ENCODE peak calls at places on chromosomes 3 and 15, in nine cellular contexts. S is fibroblast of lung, F is HepG2, N is PC-3, D is IMR-90, Y is GM23248, W is neuronal stem cell, A is MM.1S, O is neural progenitor cell. Q is an unnamed sample.

GRCh38 chr3:98602078-98602678 is 8.8 kb upstream of the CPOX start:
- DNase-seq in D (peak; percentile 76), N (peak; percentile 78), W (no peak), Y (peak; percentile 78), O (peak; percentile 67), S (peak; percentile 66), A (peak; percentile 68), F (peak; percentile 53), Q (peak; percentile 48)

GRCh38 chr3:10707089-10707983 is 108.7 kb upstream of the SLC6A11 start:
- DNase-seq in O (peak; percentile 58), W (peak; percentile 30), D (no peak), F (no peak), A (no peak), S (no peak), N (no peak), Y (no peak), Q (no peak)

GRCh38 chr3:128360705-128361271 is 105.9 kb downstream of the DNAJB8 start:
- DNase-seq in N (no peak), O (no peak), W (no peak), S (peak; percentile 47), D (no peak), A (no peak), F (peak; percentile 91), Y (no peak), Q (no peak)

GRCh38 chr3:16480861-16481569 is 32.5 kb downstream of the RFTN1 start:
- DNase-seq in N (peak; percentile 16), W (peak; percentile 9), S (peak; percentile 79), Y (peak; percentile 58), F (no peak), O (peak; percentile 26), A (peak; percentile 15), D (peak; percentile 70), Q (peak; percentile 8)

GRCh38 chr15:85706779-85707518 is 87.8 kb downstream of the KLHL25 start:
- DNase-seq in O (no peak), S (peak; percentile 85), F (no peak), W (no peak), A (peak; percentile 87), Y (peak; percentile 62), D (peak; percentile 36), N (no peak), Q (no peak)

GRCh38 chr3:76938962-76939361 is 100.9 kb upstream of the ROBO2 start:
- DNase-seq in N (no peak), W (no peak), O (no peak), S (no peak), D (no peak), F (no peak), A (no peak), Y (no peak), Q (no peak)

GRCh38 chr3:35120026-35120425 is 519.3 kb upstream of the ARPP21 start:
- DNase-seq in F (no peak), D (no peak), A (no peak), O (no peak), N (no peak), Y (no peak), W (no peak), S (peak; percentile 6), Q (no peak)

GRCh38 chr3:25820372-25820771 is 30.5 kb downstream of the OXSM start:
- DNase-seq in Y (peak; percentile 97), A (peak; percentile 77), O (no peak), F (no peak), N (peak; percentile 87), S (peak; percentile 98), D (peak; percentile 99), W (no peak), Q (peak; percentile 74)

GRCh38 chr3:147153830-147154539 is 252.4 kb downstream of the ZIC4 start:
- DNase-seq in Y (no peak), A (no peak), O (no peak), S (no peak), W (no peak), D (no peak), F (no peak), N (no peak), Q (no peak)

GRCh38 chr15:60379466-60380274 is 18.1 kb downstream of the ANXA2 start:
- DNase-seq in D (peak; percentile 98), W (no peak), F (peak; percentile 99), O (peak; percentile 74), Y (peak; percentile 99), S (peak; percentile 98), N (peak; percentile 86), A (no peak), Q (peak; percentile 93)

GRCh38 chr3:177810162-177810623 is 612.9 kb upstream of the TBL1XR1 start:
- DNase-seq in W (no peak), F (peak; percentile 61), D (peak; percentile 95), A (no peak), O (no peak), N (peak; percentile 95), Y (peak; percentile 87), S (peak; percentile 83), Q (peak; percentile 92)

GRCh38 chr15:96328101-96328958 is 2.2 kb upstream of the NR2F2 start:
- DNase-seq in Y (peak; percentile 36), S (peak; percentile 67), W (no peak), D (no peak), O (no peak), N (peak; percentile 27), F (no peak), A (no peak), Q (no peak)

GRCh38 chr15:48147358-48147757 is 26.6 kb downstream of the SLC24A5 start:
- DNase-seq in D (peak; percentile 11), Y (no peak), A (no peak), N (no peak), S (peak; percentile 14), F (no peak), W (no peak), O (no peak), Q (no peak)

GRCh38 chr3:159989973-159990846 is 1.6 kb downstream of the IL12A start:
- DNase-seq in Y (no peak), W (no peak), O (no peak), F (no peak), S (no peak), D (no peak), N (no peak), A (no peak), Q (no peak)

GRCh38 chr15:93024293-93024692 is 64.7 kb downstream of the RGMA start:
- DNase-seq in S (no peak), W (no peak), N (no peak), D (no peak), Y (no peak), F (no peak), O (no peak), A (no peak), Q (no peak)

GRCh38 chr15:93024716-93025624 is 64.0 kb downstream of the RGMA start:
- DNase-seq in A (no peak), W (no peak), D (no peak), Y (no peak), O (no peak), F (no peak), S (no peak), N (no peak), Q (no peak)

GRCh38 chr15:93026359-93026758 is 62.7 kb downstream of the RGMA start:
- DNase-seq in Y (no peak), F (no peak), O (no peak), W (no peak), D (no peak), S (no peak), A (no peak), N (no peak), Q (no peak)

GRCh38 chr15:93027413-93027812 is 61.6 kb downstream of the RGMA start:
- DNase-seq in Y (peak; percentile 18), A (no peak), N (no peak), O (no peak), D (no peak), W (no peak), F (no peak), S (no peak), Q (no peak)

GRCh38 chr15:93025625-93025982 is 63.4 kb downstream of the RGMA start:
- DNase-seq in O (no peak), F (no peak), Y (no peak), A (no peak), W (no peak), N (no peak), S (no peak), D (no peak), Q (no peak)
- H3K36me3 ChIP-seq in O (peaks cover 26% of the 10 kb centered on the region), F (peaks cover 29% of the 10 kb centered on the region), Y (peaks cover 62% of the 10 kb centered on the region), A (peaks cover 12% of the 10 kb centered on the region), W (peaks cover 87% of the 10 kb centered on the region), N (peaks cover 55% of the 10 kb centered on the region), S (peaks cover 33% of the 10 kb centered on the region), D (peaks cover 49% of the 10 kb centered on the region), Q (peaks cover 32% of the 10 kb centered on the region)

GRCh38 chr15:80159811-80160569 is 7.2 kb downstream of the FAH start:
- DNase-seq in A (no peak), O (no peak), D (peak; percentile 46), S (peak; percentile 82), W (no peak), N (no peak), F (no peak), Y (peak; percentile 55), Q (no peak)
- H3K9ac ChIP-seq in A (no peak overlapping the region), O (no peak overlapping the region), D (no peak overlapping the region), S (no peak overlapping the region), W (no peak overlapping the region), N (peak overlapping the region; percentile 38), F (no peak overlapping the region), Y (peak overlapping the region; percentile 24), Q (no peak overlapping the region)

GRCh38 chr3:130699765-130700164 is 46.9 kb downstream of the PIK3R4 start:
- DNase-seq in D (peak; percentile 9), O (peak; percentile 31), N (peak; percentile 58), F (peak; percentile 30), A (peak; percentile 39), Y (peak; percentile 63), S (no peak), W (no peak), Q (peak; percentile 31)
- H3K4me2 ChIP-seq in D (no peak overlapping the region), O (no peak overlapping the region), N (no peak overlapping the region), F (no peak overlapping the region), A (no peak overlapping the region), Y (no peak overlapping the region), S (no peak overlapping the region), W (no peak overlapping the region), Q (no peak overlapping the region)

GRCh38 chr3:53858096-53858741 is 11.9 kb downstream of the IL17RB start:
- DNase-seq in O (no peak), D (no peak), A (no peak), Y (no peak), N (no peak), W (no peak), S (no peak), F (no peak), Q (no peak)

GRCh38 chr3:53862241-53862640 is 15.9 kb downstream of the IL17RB start:
- DNase-seq in A (no peak), O (no peak), W (no peak), Y (no peak), F (no peak), D (no peak), N (no peak), S (no peak), Q (no peak)

GRCh38 chr3:53859178-53859577 is 12.8 kb downstream of the IL17RB start:
- DNase-seq in D (no peak), A (no peak), S (no peak), Y (no peak), F (no peak), N (no peak), W (no peak), O (no peak), Q (no peak)

GRCh38 chr3:53860196-53860595 is 13.8 kb downstream of the IL17RB start:
- DNase-seq in Y (no peak), D (no peak), W (no peak), F (no peak), N (no peak), A (no peak), S (no peak), O (no peak), Q (no peak)

DNA sequence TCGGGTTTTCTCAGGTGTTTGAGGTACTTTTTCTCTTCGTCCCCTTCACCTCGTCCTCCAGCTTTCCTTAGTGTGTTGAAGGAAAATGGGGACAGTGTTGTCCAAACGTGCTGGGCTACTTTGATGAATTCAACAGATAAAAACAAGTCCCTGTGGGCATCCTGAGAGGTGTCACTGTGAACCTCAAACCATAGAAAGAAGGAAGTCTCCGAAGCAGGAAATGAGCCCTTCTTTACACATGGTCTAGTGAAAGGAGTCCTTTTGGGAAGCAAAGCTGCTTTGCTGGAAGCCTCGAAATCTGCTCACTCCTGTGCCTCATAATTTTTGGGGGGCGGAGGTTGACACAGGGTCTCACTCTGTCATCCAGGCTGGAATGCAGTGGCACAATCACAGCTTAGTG is 10.6 kb downstream of the IL17RB start:
- DNase-seq in N (no peak), Y (no peak), F (no peak), D (no peak), S (no peak), A (no peak), O (no peak), W (no peak), Q (no peak)
- H3K36me3 ChIP-seq in N (peaks cover 3% of the 10 kb centered on the region), Y (peaks cover 3% of the 10 kb centered on the region), F (peaks cover 45% of the 10 kb centered on the region), D (peaks cover 7% of the 10 kb centered on the region), S (no peaks in the 10 kb centered on the region), A (peaks cover 3% of the 10 kb centered on the region), O (peaks cover 10% of the 10 kb centered on the region), W (peaks cover 60% of the 10 kb centered on the region), Q (peaks cover 1% of the 10 kb centered on the region)